ENCODE peak calls at places on chromosomes 4 and X, in four cellular contexts. One of them, this sample, is unnamed.
A peak's percentile ranks its signal among the peaks of the same experiment; 100 is the strongest.

GRCh38 chrX:131830400-131831184 is 192.5 kb upstream of the STK26 start:
- DNase-seq in GM12878: peak; percentile 69
- DNase-seq in HepG2: peak; percentile 92
- DNase-seq in K562: peak; percentile 74
- DNase-seq in this sample: no peak

GRCh38 chrX:153445106-153445855 is 575 bp downstream of the TREX2 start:
- DNase-seq in HepG2: no peak
- DNase-seq in GM12878: no peak
- DNase-seq in K562: no peak
- DNase-seq in this sample: no peak

GRCh38 chr4:105436414-105436813 is 37.4 kb downstream of the PPA2 start:
- DNase-seq in K562: no peak
- DNase-seq in HepG2: no peak
- DNase-seq in GM12878: no peak
- DNase-seq in this sample: no peak

GRCh38 chr4:704198-704891 is 1.3 kb upstream of the PCGF3 start:
- DNase-seq in HepG2: no peak
- DNase-seq in GM12878: no peak
- DNase-seq in K562: no peak
- DNase-seq in this sample: no peak

GRCh38 chrX:2572740-2573139 is 72.0 kb upstream of the DHRSX start:
- DNase-seq in HepG2: peak; percentile 12
- DNase-seq in K562: no peak
- DNase-seq in GM12878: no peak
- DNase-seq in this sample: peak; percentile 70

GRCh38 chr4:51885371-51885770 is 42.4 kb downstream of the DCUN1D4 start:
- DNase-seq in HepG2: peak; percentile 44
- DNase-seq in K562: peak; percentile 22
- DNase-seq in GM12878: no peak
- DNase-seq in this sample: peak; percentile 13

GRCh38 chr4:687975-688694 is 816 bp downstream of the SLC49A3 start:
- DNase-seq in K562: no peak
- DNase-seq in HepG2: no peak
- DNase-seq in GM12878: no peak
- DNase-seq in this sample: no peak

GRCh38 chrX:103584606-103585005 is 709 bp upstream of the TCEAL4 start:
- DNase-seq in HepG2: no peak
- DNase-seq in K562: no peak
- DNase-seq in GM12878: no peak
- DNase-seq in this sample: peak; percentile 4

GRCh38 chr4:5018096-5018495 is 1.2 kb downstream of the CYTL1 start:
- DNase-seq in HepG2: no peak
- DNase-seq in GM12878: no peak
- DNase-seq in K562: no peak
- DNase-seq in this sample: peak; percentile 11

GRCh38 chrX:65745427-65745826 is 78.0 kb downstream of the MSN start:
- DNase-seq in GM12878: no peak
- DNase-seq in K562: no peak
- DNase-seq in HepG2: no peak
- DNase-seq in this sample: no peak

GRCh38 chrX:65741823-65742222 is 74.4 kb downstream of the MSN start:
- DNase-seq in HepG2: no peak
- DNase-seq in GM12878: no peak
- DNase-seq in K562: no peak
- DNase-seq in this sample: no peak

GRCh38 chrX:65745992-65746391 is 78.5 kb downstream of the MSN start:
- DNase-seq in HepG2: no peak
- DNase-seq in K562: no peak
- DNase-seq in GM12878: no peak
- DNase-seq in this sample: no peak

GRCh38 chrX:65740909-65741308 is 73.5 kb downstream of the MSN start:
- DNase-seq in K562: no peak
- DNase-seq in HepG2: no peak
- DNase-seq in GM12878: no peak
- DNase-seq in this sample: no peak

GRCh38 chrX:65744965-65745364 is 77.5 kb downstream of the MSN start:
- DNase-seq in K562: no peak
- DNase-seq in HepG2: no peak
- DNase-seq in GM12878: no peak
- DNase-seq in this sample: no peak
- TF ChIP-seq MYC in K562: no peak
- TF ChIP-seq MYC in HepG2: no peak
- TF ChIP-seq MYC in GM12878: no peak
- TF ChIP-seq MYC in this sample: no peak

GRCh38 chrX:54891573-54891972 is 29.1 kb upstream of the TRO start:
- DNase-seq in HepG2: peak; percentile 21
- DNase-seq in K562: peak; percentile 18
- DNase-seq in GM12878: no peak
- DNase-seq in this sample: peak; percentile 26
- TF ChIP-seq CHD2 in HepG2: no peak
- TF ChIP-seq CHD2 in K562: no peak
- TF ChIP-seq CHD2 in GM12878: no peak
- TF ChIP-seq CHD2 in this sample: no peak

GRCh38 chr4:7491915-7492314 is 57.2 kb upstream of the PSAPL1 start:
- DNase-seq in GM12878: no peak
- DNase-seq in K562: no peak
- DNase-seq in HepG2: no peak
- DNase-seq in this sample: no peak
- TF ChIP-seq MYC in GM12878: no peak
- TF ChIP-seq MYC in K562: no peak
- TF ChIP-seq MYC in HepG2: no peak
- TF ChIP-seq MYC in this sample: no peak

DNA sequence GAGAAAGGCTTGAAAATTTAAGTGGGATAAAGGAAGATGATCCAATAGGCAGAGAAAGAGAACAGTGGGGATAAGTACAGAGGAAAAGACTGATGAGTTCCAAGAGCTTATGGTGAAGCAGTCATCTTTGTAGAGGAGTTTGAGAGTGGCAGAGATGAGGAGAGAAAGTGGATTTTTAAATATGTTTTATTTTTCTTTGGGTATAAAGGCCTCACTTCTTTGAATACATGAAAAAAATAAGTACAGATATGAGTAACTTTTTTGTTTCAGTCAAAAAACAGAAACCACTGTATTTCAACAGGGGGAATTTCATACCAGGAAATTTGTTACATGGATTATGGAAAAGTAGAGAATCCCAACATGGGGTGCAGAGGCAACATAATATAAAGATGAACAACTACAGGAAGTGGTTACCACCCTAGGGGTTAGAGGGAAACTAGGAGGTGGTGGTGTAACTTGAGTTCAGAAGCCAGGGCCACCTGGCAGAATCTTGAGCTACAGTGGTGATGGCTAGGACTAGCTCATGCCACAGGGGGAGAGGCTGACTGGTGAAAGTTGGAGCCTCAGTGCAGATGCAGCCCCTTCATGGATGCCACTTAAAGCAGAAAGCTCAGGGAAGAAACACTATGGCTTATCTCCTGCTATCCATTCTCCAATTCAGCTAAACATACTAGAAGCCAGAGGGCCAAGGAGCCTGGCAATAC is 3.4 kb upstream of the CYBB start:
- DNase-seq in GM12878: no peak
- DNase-seq in HepG2: no peak
- DNase-seq in K562: no peak
- DNase-seq in this sample: no peak
- TF ChIP-seq CHD2 in GM12878: no peak
- TF ChIP-seq CHD2 in HepG2: no peak
- TF ChIP-seq CHD2 in K562: no peak
- TF ChIP-seq CHD2 in this sample: no peak

GRCh38 chr4:124173892-124174291 is 538.6 kb downstream of the ANKRD50 start:
- DNase-seq in GM12878: no peak
- DNase-seq in K562: no peak
- DNase-seq in HepG2: no peak
- DNase-seq in this sample: no peak
- TF ChIP-seq MYC in GM12878: no peak
- TF ChIP-seq MYC in K562: no peak
- TF ChIP-seq MYC in HepG2: no peak
- TF ChIP-seq MYC in this sample: no peak

DNA sequence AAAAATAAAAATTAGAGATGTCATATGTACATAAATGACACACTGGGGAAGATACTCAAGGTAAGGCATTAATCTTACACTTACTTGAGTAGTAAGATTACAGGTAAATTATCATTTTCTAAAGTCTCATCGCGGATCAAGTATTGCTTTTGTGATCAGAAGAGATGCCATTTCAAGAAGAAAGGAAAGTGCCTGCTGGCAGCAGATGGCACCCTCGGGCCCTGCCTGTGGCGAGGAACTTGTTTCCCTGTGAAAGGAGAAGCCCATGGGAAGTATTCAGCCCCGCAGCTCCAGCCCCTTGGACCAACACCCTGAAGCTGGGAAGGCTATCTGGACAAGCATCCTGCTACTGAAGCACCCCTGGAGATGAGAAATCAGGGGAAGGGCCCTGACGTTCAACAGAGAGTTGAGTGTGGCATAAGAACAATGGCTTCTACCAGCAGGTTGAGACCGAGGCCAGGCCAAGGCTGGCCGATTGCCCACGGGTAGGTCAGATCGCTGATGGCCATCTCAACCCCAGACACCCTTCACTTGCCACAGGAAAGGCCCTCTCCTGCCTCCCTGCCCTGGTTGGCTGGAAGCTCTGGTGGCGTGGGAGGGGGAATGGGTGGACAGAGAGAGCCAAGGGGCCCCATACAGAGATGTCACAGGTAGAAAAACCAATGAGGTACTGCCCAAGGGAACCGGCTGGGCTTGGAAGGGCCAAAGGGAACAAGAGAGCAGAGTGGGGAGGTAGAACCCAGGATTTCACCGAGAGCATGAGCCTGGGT is 18.8 kb upstream of the MXD4 start:
- DNase-seq in HepG2: no peak
- DNase-seq in GM12878: no peak
- DNase-seq in K562: no peak
- DNase-seq in this sample: no peak
- TF ChIP-seq CHD2 in HepG2: no peak
- TF ChIP-seq CHD2 in GM12878: no peak
- TF ChIP-seq CHD2 in K562: no peak
- TF ChIP-seq CHD2 in this sample: no peak

GRCh38 chrX:24189490-24189889 is 40.0 kb downstream of the ZFX start:
- DNase-seq in HepG2: peak; percentile 87
- DNase-seq in K562: no peak
- DNase-seq in GM12878: no peak
- DNase-seq in this sample: no peak

GRCh38 chrX:24196509-24196908 is 47.0 kb downstream of the ZFX start:
- DNase-seq in HepG2: no peak
- DNase-seq in GM12878: no peak
- DNase-seq in K562: no peak
- DNase-seq in this sample: no peak

GRCh38 chrX:24186483-24186882 is 37.0 kb downstream of the ZFX start:
- DNase-seq in GM12878: no peak
- DNase-seq in K562: no peak
- DNase-seq in HepG2: no peak
- DNase-seq in this sample: no peak

GRCh38 chrX:24186986-24187385 is 37.5 kb downstream of the ZFX start:
- DNase-seq in HepG2: peak; percentile 9
- DNase-seq in K562: no peak
- DNase-seq in GM12878: no peak
- DNase-seq in this sample: no peak

DNA sequence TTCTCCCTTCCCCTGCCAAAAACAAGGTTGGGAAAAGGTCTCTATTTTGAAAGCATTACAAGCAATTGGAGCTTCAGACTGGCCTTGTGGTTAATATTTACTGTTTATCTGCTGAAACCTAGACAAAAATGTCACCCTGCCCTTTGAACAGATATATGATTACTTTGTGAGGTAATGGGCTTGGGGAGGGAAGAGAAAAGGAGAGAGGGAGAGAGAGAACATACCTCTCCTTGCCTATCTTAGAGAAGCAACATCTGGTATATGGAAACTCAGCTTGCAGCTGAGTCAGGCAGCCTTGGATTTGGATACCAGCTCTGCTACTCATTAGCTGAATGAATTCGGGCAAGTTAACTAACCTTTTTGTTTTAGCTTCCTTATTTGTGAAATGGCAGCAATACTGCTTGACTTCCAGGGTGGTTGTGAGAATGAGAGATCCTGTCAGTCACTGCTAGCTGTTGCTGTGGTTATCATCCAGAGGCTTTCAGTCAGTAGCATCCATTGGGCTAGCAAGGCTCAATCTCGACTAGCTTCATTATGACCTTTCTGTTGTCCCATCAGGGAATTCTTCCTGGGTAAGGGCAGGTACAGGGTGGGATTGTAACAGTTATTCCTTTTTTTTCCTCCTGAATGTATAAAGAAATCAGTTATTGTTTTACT is 41.1 kb downstream of the ZFX start:
- DNase-seq in HepG2: peak; percentile 87
- DNase-seq in K562: no peak
- DNase-seq in GM12878: no peak
- DNase-seq in this sample: no peak
- TF ChIP-seq MYC in HepG2: no peak
- TF ChIP-seq MYC in K562: no peak
- TF ChIP-seq MYC in GM12878: no peak
- TF ChIP-seq MYC in this sample: no peak

GRCh38 chrX:134388161-134389109 is 71.5 kb upstream of the HPRT1 start:
- DNase-seq in HepG2: no peak
- DNase-seq in GM12878: peak; percentile 43
- DNase-seq in K562: no peak
- DNase-seq in this sample: no peak
- TF ChIP-seq CHD2 in HepG2: no peak
- TF ChIP-seq CHD2 in GM12878: no peak
- TF ChIP-seq CHD2 in K562: no peak
- TF ChIP-seq CHD2 in this sample: no peak

GRCh38 chr4:131499139-131499873 is 1649.8 kb upstream of the PCDH10 start:
- DNase-seq in GM12878: no peak
- DNase-seq in K562: no peak
- DNase-seq in HepG2: no peak
- DNase-seq in this sample: no peak
- TF ChIP-seq MYC in GM12878: no peak
- TF ChIP-seq MYC in K562: no peak
- TF ChIP-seq MYC in HepG2: no peak
- TF ChIP-seq MYC in this sample: no peak

GRCh38 chrX:100939336-100939735 is 10.6 kb upstream of the XKRX start:
- DNase-seq in HepG2: no peak
- DNase-seq in GM12878: no peak
- DNase-seq in K562: no peak
- DNase-seq in this sample: no peak

GRCh38 chrX:100946521-100946920 is 17.8 kb upstream of the XKRX start:
- DNase-seq in GM12878: no peak
- DNase-seq in K562: no peak
- DNase-seq in HepG2: no peak
- DNase-seq in this sample: no peak

GRCh38 chrX:100948557-100948956 is 19.8 kb upstream of the XKRX start:
- DNase-seq in HepG2: no peak
- DNase-seq in K562: no peak
- DNase-seq in GM12878: no peak
- DNase-seq in this sample: no peak

GRCh38 chrX:100944601-100945000 is 15.9 kb upstream of the XKRX start:
- DNase-seq in K562: no peak
- DNase-seq in HepG2: no peak
- DNase-seq in GM12878: no peak
- DNase-seq in this sample: no peak
- TF ChIP-seq CHD2 in K562: no peak
- TF ChIP-seq CHD2 in HepG2: no peak
- TF ChIP-seq CHD2 in GM12878: no peak
- TF ChIP-seq CHD2 in this sample: no peak